ENCODE peak calls at places on chromosomes 2 and 18, in four cellular contexts. H is fibroblast of the aortic adventitia; T is activated effector memory CD4-positive, alpha-beta T cell treated with anti-CD3 and anti-CD28 coated beads, Interleukin-2, amount 50 U/mL, for 16 hours; B is H54. I is an unnamed sample.

GRCh38 chr2:206240335-206240734 is 34.1 kb upstream of the ZDBF2 start:
- DNase-seq in H (no peak), T (no peak), B (no peak), I (no peak)

GRCh38 chr2:225841314-225841713 is 441.8 kb downstream of the NYAP2 start:
- DNase-seq in T (no peak), B (no peak), H (peak), I (no peak)

GRCh38 chr2:200300065-200300464 is 6.4 kb upstream of the SPATS2L start:
- DNase-seq in B (no peak), T (no peak), H (no peak), I (no peak)

GRCh38 chr18:3219621-3220335 is at the start of gene MYOM1:
- DNase-seq in H (no peak), T (no peak), B (no peak), I (no peak)

GRCh38 chr2:240458044-240458899 is 22.8 kb downstream of the GPC1 start:
- DNase-seq in H (no peak), B (no peak), T (no peak), I (no peak)

GRCh38 chr18:58213445-58213844 is 169.4 kb downstream of the NEDD4L start:
- DNase-seq in H (peak), T (no peak), B (no peak), I (no peak)

GRCh38 chr2:85755122-85756027 is 1.6 kb downstream of the ATOH8 start:
- DNase-seq in B (no peak), H (peak), T (no peak), I (no peak)

GRCh38 chr18:73741946-73742345 is 405.7 kb downstream of the FBXO15 start:
- DNase-seq in H (peak), B (no peak), T (no peak), I (no peak)

GRCh38 chr2:102771114-102771513 is 9.3 kb downstream of the TMEM182 start:
- DNase-seq in H (no peak), T (no peak), B (no peak), I (no peak)

GRCh38 chr2:74834806-74835755 is 1.2 kb downstream of the HK2 start:
- DNase-seq in T (peak), B (no peak), H (peak), I (no peak)

GRCh38 chr2:11155326-11156059 is at the start of gene SLC66A3:
- DNase-seq in T (no peak), B (peak), H (peak), I (no peak)

GRCh38 chr18:56652802-56653201 is 1.6 kb downstream of the WDR7 start:
- DNase-seq in T (no peak), B (no peak), H (no peak), I (no peak)

GRCh38 chr2:197628043-197628500 is 47.3 kb downstream of the RFTN2 start:
- DNase-seq in T (no peak), H (peak), B (peak), I (no peak)